ENCODE peak calls at places on chromosomes 3 and 15, in six cellular contexts. One of them, this sample, is unnamed.
A peak's percentile ranks its signal among the peaks of the same experiment; 100 is the strongest.

GRCh38 chr15:56812255-56812654 is 78.9 kb upstream of the ZNF280D start:
- DNase-seq in IMR-90: no peak
- DNase-seq in H9: no peak
- DNase-seq in neuronal stem cell: no peak
- DNase-seq in mesenchymal stem cell: no peak
- DNase-seq in H1: no peak
- DNase-seq in this sample: no peak

GRCh38 chr15:36645106-36645505 is 65.7 kb downstream of the CDIN1 start:
- DNase-seq in IMR-90: peak; percentile 4
- DNase-seq in H9: no peak
- DNase-seq in neuronal stem cell: no peak
- DNase-seq in mesenchymal stem cell: no peak
- DNase-seq in H1: no peak
- DNase-seq in this sample: no peak

GRCh38 chr3:193589616-193590015 is 3.4 kb upstream of the OPA1 start:
- DNase-seq in IMR-90: no peak
- DNase-seq in H9: no peak
- DNase-seq in neuronal stem cell: no peak
- DNase-seq in mesenchymal stem cell: no peak
- DNase-seq in H1: no peak
- DNase-seq in this sample: no peak

GRCh38 chr15:56292546-56293316 is 49.1 kb upstream of the RFX7 start:
- DNase-seq in IMR-90: no peak
- DNase-seq in H9: no peak
- DNase-seq in neuronal stem cell: no peak
- DNase-seq in mesenchymal stem cell: no peak
- DNase-seq in H1: no peak
- DNase-seq in this sample: peak; percentile 96

GRCh38 chr15:77454265-77454664 is 33.6 kb downstream of the HMG20A start:
- DNase-seq in IMR-90: peak; percentile 45
- DNase-seq in H9: no peak
- DNase-seq in neuronal stem cell: no peak
- DNase-seq in mesenchymal stem cell: no peak
- DNase-seq in H1: no peak
- DNase-seq in this sample: no peak

GRCh38 chr3:197613187-197613586 is 57.4 kb upstream of the BDH1 start:
- DNase-seq in IMR-90: no peak
- DNase-seq in H9: no peak
- DNase-seq in neuronal stem cell: no peak
- DNase-seq in mesenchymal stem cell: no peak
- DNase-seq in H1: no peak
- DNase-seq in this sample: no peak

GRCh38 chr3:67461667-67462142 is 192.7 kb downstream of the SUCLG2 start:
- DNase-seq in IMR-90: peak; percentile 63
- DNase-seq in H9: no peak
- DNase-seq in neuronal stem cell: no peak
- DNase-seq in mesenchymal stem cell: peak; percentile 38
- DNase-seq in H1: no peak
- DNase-seq in this sample: no peak

GRCh38 chr3:183262979-183263378 is 9.9 kb downstream of the B3GNT5 start:
- DNase-seq in IMR-90: no peak
- DNase-seq in H9: no peak
- DNase-seq in neuronal stem cell: no peak
- DNase-seq in mesenchymal stem cell: no peak
- DNase-seq in H1: no peak
- DNase-seq in this sample: no peak

GRCh38 chr3:101642441-101642840 is 34.5 kb downstream of the ZBTB11 start:
- DNase-seq in IMR-90: no peak
- DNase-seq in H9: no peak
- DNase-seq in neuronal stem cell: no peak
- DNase-seq in mesenchymal stem cell: no peak
- DNase-seq in H1: no peak
- DNase-seq in this sample: no peak

GRCh38 chr15:38554354-38554753 is 10.3 kb downstream of the RASGRP1 start:
- DNase-seq in IMR-90: peak; percentile 82
- DNase-seq in H9: no peak
- DNase-seq in neuronal stem cell: no peak
- DNase-seq in mesenchymal stem cell: peak; percentile 6
- DNase-seq in H1: no peak
- DNase-seq in this sample: peak; percentile 26

GRCh38 chr3:18444597-18445420 is 19.7 kb upstream of the SATB1 start:
- DNase-seq in IMR-90: peak; percentile 40
- DNase-seq in H9: peak; percentile 59
- DNase-seq in neuronal stem cell: peak; percentile 77
- DNase-seq in mesenchymal stem cell: peak; percentile 62
- DNase-seq in H1: peak; percentile 79
- DNase-seq in this sample: peak; percentile 50

GRCh38 chr15:90008607-90009006 is 7.5 kb downstream of the ZNF710 start:
- DNase-seq in IMR-90: no peak
- DNase-seq in H9: no peak
- DNase-seq in neuronal stem cell: no peak
- DNase-seq in mesenchymal stem cell: no peak
- DNase-seq in H1: no peak
- DNase-seq in this sample: no peak

GRCh38 chr3:184317201-184317600 is 2.8 kb downstream of the EIF4G1 start:
- DNase-seq in IMR-90: no peak
- DNase-seq in H9: no peak
- DNase-seq in neuronal stem cell: no peak
- DNase-seq in mesenchymal stem cell: no peak
- DNase-seq in H1: no peak
- DNase-seq in this sample: no peak
- H3K14ac ChIP-seq in IMR-90: no peak overlapping the region
- H3K14ac ChIP-seq in H9: no peak overlapping the region
- H3K14ac ChIP-seq in neuronal stem cell: no peak overlapping the region
- H3K14ac ChIP-seq in mesenchymal stem cell: peak overlapping the region; percentile 31
- H3K14ac ChIP-seq in H1: no peak overlapping the region
- H3K14ac ChIP-seq in this sample: no peak overlapping the region

DNA sequence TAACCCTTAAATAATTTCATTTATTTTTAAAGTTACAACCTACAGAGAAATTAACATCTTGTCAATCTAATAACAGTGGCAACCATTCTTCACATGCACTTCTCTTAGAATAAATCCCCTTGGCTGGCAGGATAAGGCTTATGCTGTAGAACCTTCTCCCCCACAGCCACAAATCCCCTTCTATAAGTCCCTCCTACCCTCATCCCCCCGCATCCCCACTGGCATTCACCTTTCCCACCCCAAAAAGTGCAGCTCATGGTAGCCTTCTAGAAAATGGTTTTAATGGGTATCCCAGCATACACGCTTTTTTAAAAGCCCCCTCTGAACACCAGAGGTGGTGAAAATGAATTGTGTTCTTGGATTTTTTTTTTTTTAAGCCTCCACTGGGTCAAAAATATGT is 49.2 kb downstream of the CAPN7 start:
- DNase-seq in IMR-90: no peak
- DNase-seq in H9: no peak
- DNase-seq in neuronal stem cell: no peak
- DNase-seq in mesenchymal stem cell: no peak
- DNase-seq in H1: no peak
- DNase-seq in this sample: no peak
- H3K14ac ChIP-seq in IMR-90: no peak overlapping the region
- H3K14ac ChIP-seq in H9: no peak overlapping the region
- H3K14ac ChIP-seq in neuronal stem cell: no peak overlapping the region
- H3K14ac ChIP-seq in mesenchymal stem cell: no peak overlapping the region
- H3K14ac ChIP-seq in H1: no peak overlapping the region
- H3K14ac ChIP-seq in this sample: no peak overlapping the region

GRCh38 chr15:97870771-97871170 is 89.7 kb upstream of the ARRDC4 start:
- DNase-seq in IMR-90: no peak
- DNase-seq in H9: no peak
- DNase-seq in neuronal stem cell: no peak
- DNase-seq in mesenchymal stem cell: no peak
- DNase-seq in H1: no peak
- DNase-seq in this sample: no peak

GRCh38 chr15:97874139-97874538 is 86.4 kb upstream of the ARRDC4 start:
- DNase-seq in IMR-90: no peak
- DNase-seq in H9: no peak
- DNase-seq in neuronal stem cell: no peak
- DNase-seq in mesenchymal stem cell: no peak
- DNase-seq in H1: no peak
- DNase-seq in this sample: no peak

GRCh38 chr15:97875025-97875512 is 85.4 kb upstream of the ARRDC4 start:
- DNase-seq in IMR-90: no peak
- DNase-seq in H9: no peak
- DNase-seq in neuronal stem cell: no peak
- DNase-seq in mesenchymal stem cell: no peak
- DNase-seq in H1: no peak
- DNase-seq in this sample: no peak

GRCh38 chr15:97881568-97881967 is 78.9 kb upstream of the ARRDC4 start:
- DNase-seq in IMR-90: no peak
- DNase-seq in H9: peak; percentile 38
- DNase-seq in neuronal stem cell: no peak
- DNase-seq in mesenchymal stem cell: no peak
- DNase-seq in H1: no peak
- DNase-seq in this sample: no peak

DNA sequence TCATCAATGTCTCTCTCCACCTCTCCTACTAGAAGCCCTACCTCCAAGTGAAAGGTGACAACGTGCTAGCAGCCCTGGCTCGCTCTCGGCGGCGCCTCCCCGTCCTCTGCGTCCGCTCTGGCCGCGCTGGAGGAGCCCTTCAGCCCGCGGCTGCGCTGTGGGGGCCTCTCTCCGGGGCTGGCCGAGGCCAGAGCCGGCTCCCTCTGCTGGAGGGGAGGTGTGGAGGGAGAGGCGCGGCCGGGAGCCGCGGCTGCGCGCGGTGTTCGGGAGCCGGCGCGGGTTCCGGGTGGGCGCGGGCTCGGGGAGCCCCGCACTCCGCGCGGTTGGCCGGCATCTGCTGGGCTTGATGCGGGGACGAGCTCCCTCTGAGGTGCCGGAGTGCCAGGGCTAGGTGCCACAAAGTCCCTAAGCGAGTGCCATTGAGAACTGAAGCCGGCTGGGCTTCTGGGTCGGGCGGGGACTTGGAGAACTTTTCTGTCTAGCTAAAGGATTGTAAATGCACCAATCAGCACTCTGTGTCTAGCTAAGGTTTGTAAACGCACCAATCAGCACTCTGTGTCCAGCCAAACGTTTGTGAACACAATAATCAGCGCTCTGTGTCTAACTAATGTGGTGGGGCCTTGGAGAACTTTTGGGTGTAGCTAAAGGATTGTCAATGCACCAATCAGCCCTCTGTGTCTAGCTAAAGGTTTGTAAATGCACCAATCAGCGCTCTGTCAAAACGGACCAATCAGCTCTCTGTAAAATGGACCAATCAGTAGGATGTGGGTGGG is 84.8 kb upstream of the ARRDC4 start:
- DNase-seq in IMR-90: no peak
- DNase-seq in H9: peak; percentile 59
- DNase-seq in neuronal stem cell: no peak
- DNase-seq in mesenchymal stem cell: no peak
- DNase-seq in H1: no peak
- DNase-seq in this sample: peak; percentile 27
- H3K14ac ChIP-seq in IMR-90: no peak overlapping the region
- H3K14ac ChIP-seq in H9: no peak overlapping the region
- H3K14ac ChIP-seq in neuronal stem cell: no peak overlapping the region
- H3K14ac ChIP-seq in mesenchymal stem cell: no peak overlapping the region
- H3K14ac ChIP-seq in H1: no peak overlapping the region
- H3K14ac ChIP-seq in this sample: no peak overlapping the region

GRCh38 chr15:91110407-91110806 is 10.3 kb downstream of the SV2B start:
- DNase-seq in IMR-90: no peak
- DNase-seq in H9: no peak
- DNase-seq in neuronal stem cell: no peak
- DNase-seq in mesenchymal stem cell: no peak
- DNase-seq in H1: no peak
- DNase-seq in this sample: no peak

GRCh38 chr15:91113036-91113435 is 13.0 kb downstream of the SV2B start:
- DNase-seq in IMR-90: no peak
- DNase-seq in H9: peak; percentile 64
- DNase-seq in neuronal stem cell: no peak
- DNase-seq in mesenchymal stem cell: no peak
- DNase-seq in H1: no peak
- DNase-seq in this sample: no peak

GRCh38 chr15:91104111-91104510 is 4.1 kb downstream of the SV2B start:
- DNase-seq in IMR-90: no peak
- DNase-seq in H9: no peak
- DNase-seq in neuronal stem cell: no peak
- DNase-seq in mesenchymal stem cell: no peak
- DNase-seq in H1: no peak
- DNase-seq in this sample: no peak

GRCh38 chr15:91109885-91110284 is 9.8 kb downstream of the SV2B start:
- DNase-seq in IMR-90: no peak
- DNase-seq in H9: no peak
- DNase-seq in neuronal stem cell: no peak
- DNase-seq in mesenchymal stem cell: no peak
- DNase-seq in H1: no peak
- DNase-seq in this sample: no peak

GRCh38 chr15:91108421-91108820 is 8.4 kb downstream of the SV2B start:
- DNase-seq in IMR-90: no peak
- DNase-seq in H9: no peak
- DNase-seq in neuronal stem cell: no peak
- DNase-seq in mesenchymal stem cell: no peak
- DNase-seq in H1: no peak
- DNase-seq in this sample: no peak
- H3K14ac ChIP-seq in IMR-90: no peak overlapping the region
- H3K14ac ChIP-seq in H9: no peak overlapping the region
- H3K14ac ChIP-seq in neuronal stem cell: no peak overlapping the region
- H3K14ac ChIP-seq in mesenchymal stem cell: no peak overlapping the region
- H3K14ac ChIP-seq in H1: no peak overlapping the region
- H3K14ac ChIP-seq in this sample: no peak overlapping the region

GRCh38 chr3:157157836-157158235 is 2.1 kb downstream of the CCNL1 start:
- DNase-seq in IMR-90: no peak
- DNase-seq in H9: no peak
- DNase-seq in neuronal stem cell: no peak
- DNase-seq in mesenchymal stem cell: peak; percentile 23
- DNase-seq in H1: no peak
- DNase-seq in this sample: peak; percentile 14
- H3K14ac ChIP-seq in IMR-90: no peak overlapping the region
- H3K14ac ChIP-seq in H9: no peak overlapping the region
- H3K14ac ChIP-seq in neuronal stem cell: no peak overlapping the region
- H3K14ac ChIP-seq in mesenchymal stem cell: no peak overlapping the region
- H3K14ac ChIP-seq in H1: no peak overlapping the region
- H3K14ac ChIP-seq in this sample: no peak overlapping the region

GRCh38 chr3:79767194-79767952 is 425 bp downstream of the ROBO1 start:
- DNase-seq in IMR-90: no peak
- DNase-seq in H9: peak; percentile 42
- DNase-seq in neuronal stem cell: peak; percentile 48
- DNase-seq in mesenchymal stem cell: no peak
- DNase-seq in H1: peak; percentile 54
- DNase-seq in this sample: no peak

GRCh38 chr3:79767953-79768282 is at the start of gene ROBO1:
- DNase-seq in IMR-90: no peak
- DNase-seq in H9: peak; percentile 32
- DNase-seq in neuronal stem cell: peak; percentile 27
- DNase-seq in mesenchymal stem cell: no peak
- DNase-seq in H1: no peak
- DNase-seq in this sample: no peak

GRCh38 chr3:79769234-79769633 is 1.4 kb upstream of the ROBO1 start:
- DNase-seq in IMR-90: no peak
- DNase-seq in H9: no peak
- DNase-seq in neuronal stem cell: no peak
- DNase-seq in mesenchymal stem cell: no peak
- DNase-seq in H1: no peak
- DNase-seq in this sample: no peak

GRCh38 chr3:79773291-79773690 is 5.5 kb upstream of the ROBO1 start:
- DNase-seq in IMR-90: no peak
- DNase-seq in H9: no peak
- DNase-seq in neuronal stem cell: no peak
- DNase-seq in mesenchymal stem cell: no peak
- DNase-seq in H1: no peak
- DNase-seq in this sample: no peak
- H3K14ac ChIP-seq in IMR-90: no peak overlapping the region
- H3K14ac ChIP-seq in H9: no peak overlapping the region
- H3K14ac ChIP-seq in neuronal stem cell: no peak overlapping the region
- H3K14ac ChIP-seq in mesenchymal stem cell: no peak overlapping the region
- H3K14ac ChIP-seq in H1: no peak overlapping the region
- H3K14ac ChIP-seq in this sample: no peak overlapping the region

GRCh38 chr15:100385300-100385699 is 43.5 kb upstream of the ADAMTS17 start:
- DNase-seq in IMR-90: no peak
- DNase-seq in H9: no peak
- DNase-seq in neuronal stem cell: no peak
- DNase-seq in mesenchymal stem cell: no peak
- DNase-seq in H1: no peak
- DNase-seq in this sample: no peak
- H3K14ac ChIP-seq in IMR-90: no peak overlapping the region
- H3K14ac ChIP-seq in H9: no peak overlapping the region
- H3K14ac ChIP-seq in neuronal stem cell: no peak overlapping the region
- H3K14ac ChIP-seq in mesenchymal stem cell: no peak overlapping the region
- H3K14ac ChIP-seq in H1: no peak overlapping the region
- H3K14ac ChIP-seq in this sample: no peak overlapping the region